ENCODE peak calls at places on chromosome 13, in four cellular contexts. One of them, this sample, is unnamed.

GRCh38 chr13:24680258-24680920 is at the start of gene ATP12A:
- DNase-seq in A549: no peak
- DNase-seq in mammary epithelial cell: peak
- DNase-seq in B cell: peak
- DNase-seq in this sample: no peak

GRCh38 chr13:30355405-30355741 is 48.0 kb upstream of the KATNAL1 start:
- DNase-seq in A549: no peak
- DNase-seq in mammary epithelial cell: no peak
- DNase-seq in B cell: peak
- DNase-seq in this sample: no peak

GRCh38 chr13:106786006-106786579 is 218.2 kb upstream of the ARGLU1 start:
- DNase-seq in mammary epithelial cell: no peak
- DNase-seq in B cell: no peak
- DNase-seq in A549: no peak
- DNase-seq in this sample: no peak

GRCh38 chr13:76832258-76832988 is 53.8 kb downstream of the KCTD12 start:
- DNase-seq in A549: no peak
- DNase-seq in mammary epithelial cell: no peak
- DNase-seq in B cell: no peak
- DNase-seq in this sample: no peak

GRCh38 chr13:51619614-51620013 is 35.4 kb downstream of the WDFY2 start:
- DNase-seq in mammary epithelial cell: peak
- DNase-seq in A549: no peak
- DNase-seq in B cell: no peak
- DNase-seq in this sample: no peak

GRCh38 chr13:109998808-109999528 is 212.6 kb upstream of the IRS2 start:
- DNase-seq in A549: peak
- DNase-seq in B cell: no peak
- DNase-seq in mammary epithelial cell: peak
- DNase-seq in this sample: no peak

GRCh38 chr13:77893066-77893465 is 25.6 kb downstream of the EDNRB start:
- DNase-seq in A549: no peak
- DNase-seq in B cell: no peak
- DNase-seq in mammary epithelial cell: no peak
- DNase-seq in this sample: no peak

GRCh38 chr13:73079359-73079758 is 20.6 kb downstream of the KLF5 start:
- DNase-seq in mammary epithelial cell: no peak
- DNase-seq in A549: no peak
- DNase-seq in B cell: no peak
- DNase-seq in this sample: no peak

GRCh38 chr13:41816057-41816456 is 144.9 kb downstream of the VWA8 start:
- DNase-seq in B cell: no peak
- DNase-seq in mammary epithelial cell: no peak
- DNase-seq in A549: no peak
- DNase-seq in this sample: no peak

GRCh38 chr13:58933475-58933874 is 1230.3 kb downstream of the DIAPH3 start:
- DNase-seq in B cell: no peak
- DNase-seq in mammary epithelial cell: no peak
- DNase-seq in A549: no peak
- DNase-seq in this sample: no peak

GRCh38 chr13:103812966-103813365 is 746.7 kb upstream of the SLC10A2 start:
- DNase-seq in A549: no peak
- DNase-seq in mammary epithelial cell: no peak
- DNase-seq in B cell: no peak
- DNase-seq in this sample: no peak

GRCh38 chr13:63048648-63049047 is 1633.0 kb upstream of the PCDH20 start:
- DNase-seq in A549: peak
- DNase-seq in B cell: no peak
- DNase-seq in mammary epithelial cell: no peak
- DNase-seq in this sample: no peak
- TF ChIP-seq CTCF in A549: no peak
- TF ChIP-seq CTCF in B cell: no peak
- TF ChIP-seq CTCF in mammary epithelial cell: peak
- TF ChIP-seq CTCF in this sample: peak

DNA sequence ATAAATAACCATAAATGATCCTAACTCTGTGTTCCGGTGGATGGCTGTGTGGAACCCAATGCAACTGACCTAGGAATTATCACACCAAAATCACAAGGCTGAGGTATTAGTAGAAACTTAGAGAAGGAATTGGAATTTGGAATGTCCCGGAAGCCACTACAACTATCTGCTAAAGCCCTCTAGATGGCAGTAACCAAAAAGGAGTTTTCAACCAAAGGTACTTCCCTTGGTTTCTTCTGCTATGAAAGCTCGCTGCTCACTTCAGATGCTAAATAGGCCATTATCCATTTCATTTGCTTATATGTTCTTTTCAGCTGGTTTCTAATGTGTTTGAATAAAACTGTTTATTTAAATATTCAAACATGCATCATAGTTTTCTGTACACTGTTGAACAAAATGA is 1589.1 kb upstream of the SPRY2 start:
- DNase-seq in A549: peak
- DNase-seq in mammary epithelial cell: peak
- DNase-seq in B cell: no peak
- DNase-seq in this sample: no peak
- TF ChIP-seq CTCF in A549: no peak
- TF ChIP-seq CTCF in mammary epithelial cell: peak
- TF ChIP-seq CTCF in B cell: no peak
- TF ChIP-seq CTCF in this sample: peak

DNA sequence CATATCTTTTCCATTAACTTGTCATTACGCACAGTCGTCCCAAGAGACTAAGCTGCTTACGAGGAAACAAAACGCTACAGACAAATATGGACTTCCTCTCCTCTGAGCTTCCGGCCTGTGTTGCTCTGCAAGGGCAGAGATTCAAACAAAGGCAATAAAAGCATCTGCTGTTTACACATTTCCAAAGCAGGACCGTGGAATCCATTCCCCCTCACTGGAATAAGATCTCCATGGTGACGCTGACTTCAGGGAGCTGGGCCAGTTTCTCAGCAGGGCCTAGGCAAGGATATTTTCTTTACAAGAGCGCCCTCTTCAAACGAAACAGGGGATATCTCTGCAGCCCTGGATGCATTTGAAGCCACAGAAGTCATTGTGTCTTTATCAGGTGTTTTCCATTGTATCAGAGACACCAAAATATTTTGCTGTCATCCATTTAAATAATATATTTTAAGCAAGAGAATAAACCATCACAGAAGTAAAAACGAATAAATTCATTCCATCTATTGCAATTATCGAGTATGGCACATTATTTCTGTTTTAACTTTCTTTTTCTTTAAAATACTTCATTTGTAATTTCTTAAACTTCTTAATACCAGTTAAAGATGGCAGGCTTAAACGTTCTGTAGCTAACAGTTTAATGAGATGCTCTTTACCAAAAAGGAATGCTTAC is 177.5 kb downstream of the DCLK1 start:
- DNase-seq in B cell: no peak
- DNase-seq in mammary epithelial cell: peak
- DNase-seq in A549: peak
- DNase-seq in this sample: no peak
- TF ChIP-seq CTCF in B cell: no peak
- TF ChIP-seq CTCF in mammary epithelial cell: peak
- TF ChIP-seq CTCF in A549: peak
- TF ChIP-seq CTCF in this sample: peak

DNA sequence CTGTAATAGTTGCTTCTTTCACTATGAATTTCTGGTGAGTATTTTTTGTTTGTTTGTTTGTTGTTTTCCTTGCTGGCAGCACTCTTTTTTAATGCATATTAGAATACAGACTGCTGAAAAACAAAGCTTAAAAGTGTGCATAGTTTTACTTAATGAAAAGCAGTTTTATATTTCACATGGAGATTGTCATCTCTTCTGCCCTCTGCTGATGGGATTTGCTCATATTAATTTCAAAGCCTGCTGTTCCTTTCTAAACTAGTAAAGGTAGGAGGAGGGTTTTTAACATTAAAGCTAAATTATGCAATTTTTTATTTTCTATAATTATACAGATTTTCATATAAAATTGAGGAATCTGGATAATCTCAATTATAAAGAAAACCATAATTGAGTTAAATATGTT is 692.6 kb upstream of the SLITRK1 start:
- DNase-seq in A549: peak
- DNase-seq in B cell: no peak
- DNase-seq in mammary epithelial cell: no peak
- DNase-seq in this sample: no peak
- TF ChIP-seq CTCF in A549: no peak
- TF ChIP-seq CTCF in B cell: no peak
- TF ChIP-seq CTCF in mammary epithelial cell: peak
- TF ChIP-seq CTCF in this sample: peak

DNA sequence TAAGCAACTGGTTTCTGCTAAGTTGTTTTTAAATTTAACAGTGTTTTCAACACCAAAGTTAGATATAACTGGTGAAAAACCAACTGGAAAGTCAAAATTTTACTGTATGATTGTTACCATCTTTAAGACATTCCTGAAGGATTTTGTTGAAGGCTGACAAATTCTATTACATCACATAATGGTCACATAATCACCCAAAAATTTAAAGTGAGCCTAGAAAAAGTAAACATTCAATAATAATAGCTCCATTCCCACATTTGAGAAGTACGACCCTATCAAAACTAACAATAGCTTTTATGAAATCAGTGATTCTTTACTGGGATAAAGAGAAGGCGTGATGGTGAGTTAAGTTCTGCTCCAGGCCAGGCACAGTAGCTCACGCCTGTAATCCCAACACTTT is 51.6 kb downstream of the USP12 start:
- DNase-seq in mammary epithelial cell: no peak
- DNase-seq in A549: no peak
- DNase-seq in B cell: no peak
- DNase-seq in this sample: no peak
- TF ChIP-seq CTCF in mammary epithelial cell: no peak
- TF ChIP-seq CTCF in A549: no peak
- TF ChIP-seq CTCF in B cell: no peak
- TF ChIP-seq CTCF in this sample: no peak

GRCh38 chr13:32228330-32229041 is 86.7 kb downstream of the ZAR1L start:
- DNase-seq in A549: peak
- DNase-seq in mammary epithelial cell: peak
- DNase-seq in B cell: no peak
- DNase-seq in this sample: no peak
- TF ChIP-seq CTCF in A549: no peak
- TF ChIP-seq CTCF in mammary epithelial cell: no peak
- TF ChIP-seq CTCF in B cell: no peak
- TF ChIP-seq CTCF in this sample: no peak

This sample was measured in D721Med.